ENCODE peak calls at places on chromosomes 16 and 17, in seven cellular contexts. O, A, R, X, Q, L and H are unnamed samples. For H3K4me1, the result is how much of the 10 kb centered on the place peaks cover.

GRCh38 chr16:35492225-35492624 is 2032.8 kb downstream of the TP53TG3F start:
- DNase-seq in Q (no peak), X (no peak), A (no peak), O (no peak), L (no peak), R (no peak), H (peak)

GRCh38 chr16:49658066-49658465 is 197.8 kb downstream of the ZNF423 start:
- DNase-seq in X (no peak), L (no peak), Q (no peak), A (no peak), O (no peak), R (no peak), H (peak)

GRCh38 chr17:80899402-80900268 is 92.0 kb upstream of the CHMP6 start:
- DNase-seq in R (peak), L (no peak), Q (peak), X (peak), O (peak), A (peak), H (peak)

GRCh38 chr16:75247249-75247648 is 4.2 kb downstream of the BCAR1 start:
- DNase-seq in X (no peak), L (no peak), O (no peak), A (no peak), Q (no peak), R (no peak), H (no peak)

GRCh38 chr16:4494746-4495490 is 18.7 kb downstream of the HMOX2 start:
- DNase-seq in R (peak), A (no peak), X (no peak), L (peak), Q (peak), O (peak), H (no peak)

GRCh38 chr16:68219708-68220378 is 16.1 kb downstream of the ESRP2 start:
- DNase-seq in L (no peak), Q (no peak), R (no peak), A (no peak), X (no peak), O (no peak), H (no peak)

GRCh38 chr16:1097800-1098199 is 1.8 kb upstream of the C1QTNF8 start:
- DNase-seq in R (no peak), Q (no peak), L (no peak), X (no peak), O (no peak), A (no peak), H (peak)

GRCh38 chr17:3979276-3979583 is 15.0 kb upstream of the ATP2A3 start:
- DNase-seq in O (no peak), A (no peak), L (no peak), Q (no peak), X (no peak), R (no peak), H (peak)

GRCh38 chr16:56625140-56625942 is at the start of gene MT1E:
- DNase-seq in R (no peak), L (peak), A (peak), X (no peak), O (peak), Q (peak), H (peak)
- H3K9ac ChIP-seq in R (no peak), L (peak), A (no peak), X (no peak), O (peak), Q (peak), H (peak)

GRCh38 chr17:59858167-59858790 is 34.5 kb downstream of the TUBD1 start:
- DNase-seq in A (no peak), L (no peak), R (no peak), X (no peak), Q (no peak), O (no peak), H (no peak)

GRCh38 chr17:59848778-59849177 is 44.0 kb downstream of the TUBD1 start:
- DNase-seq in O (no peak), R (peak), L (peak), A (no peak), Q (peak), X (peak), H (peak)

GRCh38 chr17:59851431-59852375 is 41.0 kb downstream of the TUBD1 start:
- DNase-seq in Q (peak), O (no peak), R (peak), X (no peak), A (no peak), L (peak), H (peak)

GRCh38 chr17:59856859-59857794 is 35.6 kb downstream of the TUBD1 start:
- DNase-seq in A (no peak), Q (no peak), O (no peak), X (no peak), R (peak), L (no peak), H (no peak)

DNA sequence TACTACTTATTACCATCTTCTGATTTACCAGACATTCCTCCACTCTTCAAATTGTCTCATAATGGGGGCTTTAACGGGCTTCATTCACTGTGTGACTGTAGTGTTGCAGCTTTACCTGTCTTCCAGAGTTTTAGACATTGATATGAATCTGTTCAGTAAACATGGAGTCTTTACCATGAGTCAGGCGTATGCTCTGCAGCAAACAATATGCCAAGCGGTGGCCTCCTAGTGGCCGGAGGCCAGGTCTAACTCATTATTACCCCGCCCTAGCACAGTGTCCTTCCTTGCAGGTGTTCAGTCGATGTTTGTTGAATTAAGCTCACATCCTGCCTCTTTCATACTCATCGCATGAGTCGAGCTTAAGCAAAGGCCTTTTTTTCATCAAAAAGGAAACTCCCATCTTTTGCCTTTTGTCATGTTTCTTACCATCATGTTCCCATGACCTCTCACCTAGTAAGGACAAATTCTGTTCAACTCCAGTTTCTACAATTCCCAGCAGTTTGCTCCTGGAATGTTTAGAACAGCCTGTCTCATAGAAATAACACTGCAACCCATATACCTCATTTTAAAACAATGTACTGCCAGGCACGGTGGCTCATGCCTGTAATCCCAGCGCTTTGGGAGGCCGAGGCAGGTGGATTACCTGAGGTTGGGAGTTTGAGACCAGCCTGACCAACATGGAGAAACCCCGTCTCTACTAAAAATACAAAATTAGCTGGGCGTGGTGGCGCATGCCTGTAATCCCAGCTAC is 39.4 kb downstream of the TUBD1 start:
- DNase-seq in O (no peak), Q (peak), A (peak), X (peak), R (peak), L (peak), H (peak)
- TF ChIP-seq CTCF in O (peak), Q (peak), A (peak), X (peak), R (peak), L (no peak), H (peak)

DNA sequence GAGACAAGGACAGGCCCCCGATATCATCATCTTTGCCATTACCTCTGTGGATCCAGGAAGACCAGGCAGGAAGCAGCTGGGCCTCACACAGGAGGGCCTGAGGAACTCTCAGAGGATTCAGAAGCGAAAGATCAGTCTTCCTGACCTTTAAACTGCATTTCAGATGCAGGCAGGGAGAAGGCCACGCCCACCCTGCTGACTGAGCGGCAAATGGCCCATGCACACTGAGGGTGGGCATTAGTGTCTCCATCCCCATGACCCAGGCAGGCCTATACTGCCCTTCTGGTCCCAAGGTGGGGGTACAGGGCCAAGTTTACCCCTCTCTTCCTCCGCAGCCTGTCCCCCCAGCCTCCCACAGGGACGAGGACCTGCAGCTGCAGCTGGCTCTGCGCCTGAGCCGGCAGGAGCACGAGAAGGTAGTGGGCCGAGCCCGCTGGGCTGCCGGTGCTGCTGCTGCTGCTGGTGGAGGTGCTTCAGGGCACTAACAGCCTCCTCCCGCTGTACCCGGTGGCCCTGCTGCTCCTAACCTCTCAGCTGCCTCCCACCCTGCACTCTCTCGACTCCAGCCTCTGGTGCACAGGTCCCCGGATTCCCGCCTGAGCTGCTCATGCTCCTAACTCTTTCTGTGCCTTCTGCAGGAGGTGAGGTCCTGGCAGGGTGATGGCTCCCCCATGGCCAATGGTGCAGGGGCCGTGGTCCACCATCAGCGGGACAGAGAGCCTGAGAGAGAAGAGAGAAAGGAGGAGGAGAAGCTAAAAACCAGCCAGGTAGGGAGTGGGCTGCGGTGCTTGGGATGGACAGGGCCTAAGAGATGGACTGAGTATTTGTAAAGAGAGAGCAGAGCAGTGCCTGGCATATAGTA is 6.2 kb downstream of the EPN3 start:
- DNase-seq in Q (no peak), X (no peak), A (no peak), O (no peak), L (no peak), R (no peak), H (peak)
- H3K4me1 ChIP-seq in Q (half or more), X (under half), A (under half), O (under half), L (under half), R (under half), H (under half)

GRCh38 chr17:71189493-71189831 is 931.4 kb upstream of the SOX9 start:
- DNase-seq in A (no peak), X (peak), L (no peak), Q (no peak), O (no peak), R (no peak), H (no peak)
- H3K9ac ChIP-seq in A (no peak), X (no peak), L (no peak), Q (peak), O (no peak), R (peak), H (no peak)

GRCh38 chr16:66326995-66327513 is 39.4 kb upstream of the CDH5 start:
- DNase-seq in X (no peak), O (no peak), Q (no peak), L (no peak), A (no peak), R (no peak), H (peak)
- TF ChIP-seq CTCF in X (no peak), O (no peak), Q (no peak), L (no peak), A (no peak), R (no peak), H (no peak)

GRCh38 chr17:68197091-68197996 is 50.5 kb upstream of the AMZ2 start:
- DNase-seq in A (peak), R (peak), Q (no peak), X (no peak), L (no peak), O (no peak), H (peak)

GRCh38 chr17:68197997-68198930 is 49.6 kb upstream of the AMZ2 start:
- DNase-seq in A (peak), X (no peak), R (peak), Q (no peak), L (no peak), O (no peak), H (no peak)

GRCh38 chr17:68196394-68197090 is 51.3 kb upstream of the AMZ2 start:
- DNase-seq in Q (no peak), L (no peak), X (no peak), A (peak), O (no peak), R (no peak), H (peak)

GRCh38 chr17:68198931-68199836 is 48.7 kb upstream of the AMZ2 start:
- DNase-seq in X (no peak), Q (peak), L (no peak), R (peak), A (peak), O (no peak), H (peak)

DNA sequence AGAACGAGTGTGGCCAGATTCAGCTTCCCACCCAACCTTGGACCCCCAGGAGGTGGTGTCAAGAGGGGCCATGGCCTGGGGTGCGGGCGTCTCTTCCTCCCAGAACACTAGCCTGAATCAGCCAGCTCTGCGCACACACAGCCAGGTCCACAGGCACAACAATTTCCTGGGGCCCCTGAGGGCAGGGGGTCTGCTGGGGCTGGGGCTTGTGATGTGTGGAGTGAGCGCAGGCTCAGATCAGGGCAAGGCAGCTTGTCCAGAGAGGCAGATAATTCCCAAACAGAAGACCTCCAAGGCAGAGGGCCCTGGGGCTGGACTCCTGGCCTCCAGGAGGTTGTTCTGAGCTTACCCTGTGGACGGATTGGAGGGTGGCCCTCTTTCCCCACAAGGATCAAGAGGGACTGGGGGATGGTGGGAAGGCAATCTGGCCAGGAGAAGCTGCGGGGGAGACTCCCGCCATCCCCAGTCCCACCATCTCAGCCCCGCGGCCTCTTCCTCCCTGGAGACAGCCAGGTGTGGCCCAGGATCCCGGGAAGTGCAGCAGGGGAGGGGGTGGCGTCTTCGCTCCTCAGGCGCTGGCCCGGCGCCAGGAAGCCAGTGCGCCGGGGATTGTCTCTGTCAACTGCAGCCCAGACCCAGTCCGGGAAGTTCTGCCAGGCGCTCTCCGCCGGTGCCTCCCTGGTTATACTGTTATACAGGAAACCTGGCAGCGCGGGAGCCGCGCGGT is 52.0 kb upstream of the AMZ2 start:
- DNase-seq in L (no peak), A (peak), R (peak), Q (no peak), O (no peak), X (no peak), H (peak)
- H3K4me1 ChIP-seq in L (under half), A (under half), R (under half), Q (under half), O (under half), X (under half), H (under half)

GRCh38 chr16:7471268-7471667 is 138.6 kb downstream of the RBFOX1 start:
- DNase-seq in X (no peak), A (no peak), Q (no peak), R (no peak), L (no peak), O (no peak), H (no peak)

DNA sequence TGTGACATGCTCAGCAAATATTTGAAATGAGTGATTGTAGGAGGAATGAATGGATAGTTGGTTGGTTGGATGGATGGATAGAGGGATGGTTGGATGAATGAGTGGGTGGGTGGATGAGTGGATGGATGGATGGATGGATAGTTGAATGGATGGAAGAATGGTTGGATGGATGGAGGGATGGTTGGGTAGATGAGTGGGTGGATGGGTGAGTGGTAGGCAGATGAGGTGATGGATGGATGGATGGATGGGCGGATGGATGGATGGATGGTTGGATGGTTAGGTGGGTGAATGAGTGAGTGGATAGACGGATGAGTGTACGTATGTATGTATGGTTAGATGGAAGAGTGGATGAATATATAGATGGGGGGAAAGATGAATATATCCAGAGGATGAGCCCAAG is 137.7 kb downstream of the RBFOX1 start:
- DNase-seq in R (no peak), L (no peak), X (no peak), A (no peak), O (no peak), Q (no peak), H (no peak)
- H3K9ac ChIP-seq in R (no peak), L (no peak), X (no peak), A (no peak), O (no peak), Q (no peak), H (no peak)

DNA sequence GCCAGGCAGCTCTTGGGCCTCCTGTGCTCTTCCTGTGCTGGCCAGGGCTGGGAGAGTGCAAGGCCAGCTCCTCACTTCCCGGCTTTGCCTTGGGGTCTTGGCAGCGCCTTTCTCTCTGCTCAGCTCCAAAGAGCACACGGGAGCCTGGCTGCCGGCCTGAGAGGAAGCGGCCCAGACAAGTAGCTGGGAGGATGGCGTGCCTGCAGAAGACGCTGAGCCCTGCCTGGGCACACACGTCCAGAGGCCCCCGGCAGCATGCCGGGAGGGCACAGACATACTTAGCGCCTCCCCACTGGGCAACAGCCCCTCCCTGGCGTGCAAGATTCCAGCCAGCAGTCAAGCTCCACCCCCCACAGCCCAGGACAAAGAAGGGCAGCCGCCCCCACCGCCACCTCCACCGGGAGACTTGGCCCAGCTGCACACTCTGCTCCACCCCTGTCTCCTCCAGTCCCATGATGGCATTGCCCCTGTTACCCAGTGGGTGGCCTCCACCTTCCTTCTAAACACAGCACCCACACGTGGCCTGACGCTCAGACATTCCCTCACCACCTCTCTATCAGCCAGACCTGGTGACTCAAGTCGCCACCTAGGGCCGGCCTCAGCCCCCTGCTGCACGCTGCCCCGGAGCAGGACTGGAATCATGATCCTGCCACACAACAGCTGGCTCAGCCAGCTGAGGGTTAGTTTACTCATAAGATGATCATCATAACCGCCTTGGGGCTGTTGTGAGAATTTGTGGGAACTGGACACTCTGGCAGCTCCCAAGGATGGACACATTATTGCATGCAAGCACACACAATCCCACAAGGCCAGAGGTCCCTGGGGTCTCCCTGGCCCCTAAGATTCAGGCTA is 12.4 kb downstream of the SGCA start:
- DNase-seq in O (peak), Q (peak), R (peak), L (peak), X (no peak), A (peak), H (peak)
- TF ChIP-seq CTCF in O (peak), Q (peak), R (peak), L (peak), X (peak), A (peak), H (peak)

DNA sequence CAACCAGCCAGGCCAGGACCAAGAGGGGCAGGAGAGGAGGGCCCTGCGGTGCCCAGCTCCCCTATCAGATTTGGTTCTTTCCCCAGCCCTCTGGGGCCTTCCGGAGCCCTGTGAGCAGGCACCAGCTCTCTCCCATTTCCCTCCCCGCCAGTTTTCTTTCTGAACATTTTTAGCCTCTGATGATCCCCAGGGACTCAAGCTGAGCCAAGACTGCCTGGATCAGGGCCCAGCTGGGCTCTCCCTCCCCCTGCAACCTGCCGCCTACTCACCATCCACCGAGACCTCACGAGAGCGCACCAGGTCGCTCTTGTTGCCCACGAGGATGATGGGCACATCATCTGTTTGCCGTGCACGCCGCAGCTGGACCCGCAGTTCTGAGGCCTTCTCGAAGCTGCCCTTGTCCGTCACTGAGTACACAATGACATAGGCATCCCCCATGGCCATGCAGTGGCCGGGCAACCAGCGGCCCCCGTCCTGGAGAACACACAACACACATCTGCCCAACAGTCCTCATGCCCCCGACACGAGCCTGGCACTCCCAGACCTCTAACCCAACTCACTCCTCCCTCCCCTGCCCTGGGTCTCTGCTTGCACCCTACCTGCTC is 2.0 kb downstream of the RRAD start:
- DNase-seq in Q (no peak), L (peak), R (no peak), X (no peak), A (no peak), O (no peak), H (no peak)
- H3K4me1 ChIP-seq in Q (under half), L (under half), R (under half), X (under half), A (under half), O (under half), H (under half)